ENCODE peak calls at places on chromosomes 2 and 18, in seven cellular contexts. H, Y, P, X, L, M and D are unnamed samples.

GRCh38 chr2:151775057-151775740 is 40.9 kb upstream of the NEB start:
- DNase-seq in P (peak; percentile 23), L (no peak), Y (peak; percentile 30), H (no peak), X (no peak), M (peak; percentile 31), D (no peak)

GRCh38 chr2:207252979-207253640 is 87.4 kb upstream of the KLF7 start:
- DNase-seq in P (no peak), H (no peak), Y (no peak), X (peak; percentile 64), M (peak; percentile 70), L (no peak), D (peak; percentile 37)

GRCh38 chr18:77657651-77658308 is 408.1 kb downstream of the GALR1 start:
- DNase-seq in L (no peak), Y (no peak), M (no peak), H (no peak), P (no peak), X (no peak), D (no peak)

GRCh38 chr18:39455300-39455699 is 1889.7 kb upstream of the CELF4 start:
- DNase-seq in M (peak; percentile 77), P (peak; percentile 39), L (peak; percentile 86), X (no peak), H (no peak), Y (peak; percentile 76), D (no peak)

GRCh38 chr2:237434916-237435315 is 21.0 kb upstream of the COL6A3 start:
- DNase-seq in M (peak; percentile 87), Y (peak; percentile 86), L (no peak), X (no peak), H (no peak), P (no peak), D (no peak)

GRCh38 chr2:237438082-237438925 is 24.3 kb upstream of the COL6A3 start:
- DNase-seq in M (no peak), Y (no peak), L (no peak), H (no peak), X (peak; percentile 7), P (no peak), D (peak; percentile 76)

GRCh38 chr2:112542123-112542973 is at the start of gene POLR1B:
- DNase-seq in H (peak; percentile 87), Y (peak; percentile 83), X (peak; percentile 27), M (peak; percentile 74), L (peak; percentile 73), P (peak; percentile 32), D (peak; percentile 89)

GRCh38 chr2:216622526-216622925 is 10.7 kb upstream of the IGFBP2 start:
- DNase-seq in Y (no peak), H (no peak), X (no peak), L (no peak), M (no peak), P (no peak), D (no peak)

GRCh38 chr2:187890690-187891089 is 336.5 kb upstream of the TFPI start:
- DNase-seq in Y (no peak), M (no peak), L (no peak), H (no peak), X (no peak), P (no peak), D (peak; percentile 5)

GRCh38 chr2:1707771-1708351 is 36.5 kb downstream of the PXDN start:
- DNase-seq in P (no peak), M (peak; percentile 87), L (peak; percentile 95), X (peak; percentile 85), H (peak; percentile 86), Y (peak; percentile 97), D (peak; percentile 87)

GRCh38 chr18:5542393-5543035 is 1.3 kb downstream of the EPB41L3 start:
- DNase-seq in Y (peak; percentile 27), H (peak; percentile 27), P (no peak), L (no peak), X (no peak), M (no peak), D (peak; percentile 67)